ENCODE peak calls at places on chromosome 1, in five cellular contexts. L, F, P, O and J are unnamed samples.

GRCh38 chr1:197423006-197423405 is 155.0 kb downstream of the CRB1 start:
- DNase-seq in P (no peak), F (no peak), O (peak), L (no peak), J (no peak)

GRCh38 chr1:245060684-245061374 is 94.0 kb upstream of the KIF26B start:
- DNase-seq in F (no peak), O (no peak), P (no peak), L (no peak), J (no peak)

GRCh38 chr1:6614019-6614952 is 755 bp downstream of the PHF13 start:
- DNase-seq in O (peak), F (peak), L (peak), P (peak), J (peak)

GRCh38 chr1:226209307-226210059 is 14.0 kb upstream of the MIXL1 start:
- DNase-seq in P (no peak), F (no peak), O (no peak), L (no peak), J (no peak)

GRCh38 chr1:87045757-87046422 is 131.5 kb downstream of the HS2ST1 start:
- DNase-seq in L (no peak), F (peak), O (no peak), P (no peak), J (no peak)

GRCh38 chr1:198467907-198468306 is 72.6 kb downstream of the ATP6V1G3 start:
- DNase-seq in L (no peak), O (no peak), F (no peak), P (no peak), J (no peak)

GRCh38 chr1:218346391-218347204 is 1.5 kb downstream of the TGFB2 start:
- DNase-seq in L (no peak), P (no peak), F (no peak), O (peak), J (no peak)

GRCh38 chr1:243482237-243483022 is 226.6 kb downstream of the SDCCAG8 start:
- DNase-seq in L (no peak), O (no peak), P (no peak), F (no peak), J (no peak)

GRCh38 chr1:233215135-233215722 is 80.3 kb downstream of the PCNX2 start:
- DNase-seq in O (no peak), P (no peak), F (no peak), L (no peak), J (no peak)

GRCh38 chr1:228289239-228289849 is 81.5 kb downstream of the OBSCN start:
- DNase-seq in L (no peak), F (no peak), O (no peak), P (no peak), J (no peak)

GRCh38 chr1:55337801-55338447 is 122.8 kb upstream of the USP24 start:
- DNase-seq in O (peak), L (peak), F (peak), P (peak), J (no peak)

GRCh38 chr1:11168731-11169130 is 20.4 kb upstream of the ANGPTL7 start:
- DNase-seq in L (no peak), F (no peak), P (no peak), O (no peak), J (no peak)

GRCh38 chr1:223421025-223421424 is 27.8 kb downstream of the CCDC185 start:
- DNase-seq in O (no peak), L (no peak), P (no peak), F (no peak), J (no peak)

GRCh38 chr1:59071289-59071688 is 225.6 kb upstream of the FGGY start:
- DNase-seq in F (peak), O (no peak), L (no peak), P (no peak), J (no peak)

GRCh38 chr1:94396356-94396755 is 21.8 kb upstream of the ABCD3 start:
- DNase-seq in O (peak), L (peak), F (no peak), P (no peak), J (no peak)

GRCh38 chr1:171784779-171785178 is 3.3 kb downstream of the METTL13 start:
- DNase-seq in P (peak), O (no peak), F (peak), L (no peak), J (no peak)

GRCh38 chr1:204672482-204673216 is 12.9 kb downstream of the LRRN2 start:
- DNase-seq in P (no peak), L (no peak), F (no peak), O (no peak), J (no peak)

GRCh38 chr1:220300442-220301121 is 28.3 kb upstream of the RAB3GAP2 start:
- DNase-seq in O (peak), L (no peak), P (no peak), F (no peak), J (peak)

GRCh38 chr1:39205102-39205780 is 746 bp downstream of the MACF1 start:
- DNase-seq in O (peak), L (no peak), P (no peak), F (peak), J (peak)

GRCh38 chr1:201448981-201449380 is 20.0 kb downstream of the PHLDA3 start:
- DNase-seq in F (no peak), O (no peak), L (no peak), P (no peak), J (no peak)

GRCh38 chr1:158506369-158506987 is 34.5 kb downstream of the OR10R2 start:
- DNase-seq in P (no peak), L (peak), F (peak), O (peak), J (no peak)

GRCh38 chr1:89703469-89703868 is 70.5 kb downstream of the LRRC8C start:
- DNase-seq in L (no peak), F (no peak), O (no peak), P (no peak), J (no peak)